ENCODE peak calls at places on chromosomes 3 and 15, in four cellular contexts. A is K562, C is GM12878, H is GM12891. J is an unnamed sample.

GRCh38 chr15:89197503-89197971 is 23.8 kb downstream of the RLBP1 start:
- DNase-seq in A (no peak), C (no peak), H (no peak), J (peak; percentile 18)

GRCh38 chr15:90817117-90818057 is 51.0 kb upstream of the FURIN start:
- DNase-seq in A (no peak), C (no peak), H (no peak), J (no peak)

GRCh38 chr3:149001727-149002126 is 10.4 kb downstream of the GYG1 start:
- DNase-seq in A (no peak), C (no peak), H (no peak), J (no peak)

GRCh38 chr15:26095710-26096330 is 232.7 kb upstream of the ATP10A start:
- DNase-seq in A (peak; percentile 18), C (no peak), H (no peak), J (no peak)

GRCh38 chr3:59245879-59246501 is 196.2 kb upstream of the CFAP20DC start:
- DNase-seq in A (peak; percentile 3), C (no peak), H (no peak), J (no peak)

GRCh38 chr15:90603893-90604292 is 74.2 kb downstream of the CRTC3 start:
- DNase-seq in A (peak; percentile 31), C (no peak), H (no peak), J (peak; percentile 27)

GRCh38 chr3:121648219-121648958 is 12.3 kb downstream of the HCLS1 start:
- DNase-seq in A (no peak), C (no peak), H (no peak), J (no peak)

GRCh38 chr3:104069114-104069513 is 1297.6 kb upstream of the ALCAM start:
- DNase-seq in A (no peak), C (no peak), H (no peak), J (no peak)

GRCh38 chr15:31325432-31325975 is 1.1 kb upstream of the KLF13 start:
- DNase-seq in A (peak; percentile 13), C (no peak), H (no peak), J (no peak)

GRCh38 chr3:100023595-100023994 is 90.7 kb downstream of the FILIP1L start:
- DNase-seq in A (no peak), C (no peak), H (no peak), J (no peak)

GRCh38 chr3:19046440-19046839 is 101.9 kb upstream of the KCNH8 start:
- DNase-seq in A (no peak), C (no peak), H (no peak), J (no peak)

GRCh38 chr3:90007786-90008499 is 900.5 kb downstream of the EPHA3 start:
- DNase-seq in A (no peak), C (no peak), H (no peak), J (peak; percentile 59)

GRCh38 chr3:71072288-71072687 is 511.2 kb downstream of the FOXP1 start:
- DNase-seq in A (no peak), C (no peak), H (no peak), J (no peak)

GRCh38 chr3:160259589-160259988 is 34.4 kb downstream of the C3orf80 start:
- DNase-seq in A (no peak), C (no peak), H (no peak), J (no peak)

GRCh38 chr3:195128255-195129071 is 142.5 kb downstream of the XXYLT1 start:
- DNase-seq in A (no peak), C (no peak), H (no peak), J (no peak)

GRCh38 chr3:39121626-39122025 is 14.1 kb downstream of the TTC21A start:
- DNase-seq in A (no peak), C (no peak), H (no peak), J (peak; percentile 23)

GRCh38 chr15:78634251-78635145 is 6.5 kb downstream of the CHRNB4 start:
- DNase-seq in A (no peak), C (no peak), H (no peak), J (no peak)

GRCh38 chr3:160129459-160130061 is 95.7 kb upstream of the C3orf80 start:
- DNase-seq in A (no peak), C (peak; percentile 19), H (no peak), J (peak; percentile 46)

GRCh38 chr3:69458798-69459197 is 72.9 kb upstream of the FRMD4B start:
- DNase-seq in A (no peak), C (no peak), H (no peak), J (peak; percentile 69)

GRCh38 chr3:122714269-122714668 is 33.6 kb downstream of the PARP14 start:
- DNase-seq in A (no peak), C (no peak), H (no peak), J (no peak)

GRCh38 chr15:80777137-80777536 is 2.0 kb upstream of the CEMIP start:
- DNase-seq in A (no peak), C (no peak), H (no peak), J (no peak)

GRCh38 chr3:62708642-62709041 is 166.6 kb downstream of the CADPS start:
- DNase-seq in A (no peak), C (no peak), H (no peak), J (no peak)

GRCh38 chr3:53075743-53076140 is 29.9 kb upstream of the SFMBT1 start:
- DNase-seq in A (no peak), C (no peak), H (no peak), J (no peak)
- TF ChIP-seq SPI1 in A (no peak), C (no peak), H (no peak), J (no peak)

GRCh38 chr3:64023861-64024223 is 548 bp upstream of the PSMD6 start:
- DNase-seq in A (no peak), C (no peak), H (no peak), J (peak; percentile 18)

GRCh38 chr3:64023187-64023860 is at the start of gene PSMD6:
- DNase-seq in A (peak; percentile 86), C (peak; percentile 49), H (peak; percentile 71), J (peak; percentile 78)

GRCh38 chr3:64019879-64020278 is 3.4 kb downstream of the PSMD6 start:
- DNase-seq in A (no peak), C (no peak), H (no peak), J (no peak)

GRCh38 chr3:64019271-64019670 is 4.0 kb downstream of the PSMD6 start:
- DNase-seq in A (no peak), C (no peak), H (no peak), J (no peak)

DNA sequence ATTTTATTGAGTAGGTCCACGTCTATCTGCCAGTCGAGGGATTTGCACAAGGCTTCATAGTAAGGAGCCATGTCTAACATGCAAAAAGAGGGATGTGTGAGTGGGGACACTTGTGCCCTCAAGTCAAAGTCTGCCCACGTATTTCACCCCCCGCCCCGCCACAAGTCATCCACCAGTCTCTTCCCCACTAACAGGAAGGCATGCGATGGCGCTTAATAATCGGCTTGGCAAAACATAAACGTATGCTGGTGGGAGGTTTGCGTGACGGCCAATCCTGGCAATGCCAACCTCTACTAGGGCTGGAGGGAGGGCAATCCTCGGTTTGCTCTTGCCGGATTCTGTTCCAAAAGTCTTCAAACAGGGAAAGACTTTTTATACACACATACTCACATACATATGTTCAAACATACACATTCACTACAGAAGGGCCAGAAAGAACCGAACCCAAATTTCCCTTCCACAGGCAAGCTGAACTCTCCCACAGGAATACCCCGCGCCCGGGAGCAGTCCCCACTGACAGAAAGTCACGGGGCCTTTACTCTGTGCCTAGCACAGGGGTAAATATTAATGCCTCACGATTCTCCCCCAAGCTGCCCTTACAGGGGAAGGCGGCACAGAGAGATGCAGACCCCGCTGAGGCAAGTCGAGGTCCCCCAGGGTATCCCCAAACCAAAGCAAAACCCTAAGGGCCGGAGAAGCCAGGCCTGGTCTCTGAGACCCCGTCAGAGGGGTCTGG is 675 bp downstream of the PSMD6 start:
- DNase-seq in A (no peak), C (no peak), H (peak; percentile 5), J (peak; percentile 18)
- TF ChIP-seq SPI1 in A (no peak), C (no peak), H (no peak), J (no peak)

GRCh38 chr3:12351145-12351544 is 62.3 kb downstream of the PPARG start:
- DNase-seq in A (no peak), C (no peak), H (no peak), J (peak; percentile 90)

GRCh38 chr3:12356175-12356574 is 67.3 kb downstream of the PPARG start:
- DNase-seq in A (no peak), C (no peak), H (no peak), J (no peak)

GRCh38 chr3:12356996-12357395 is 68.1 kb downstream of the PPARG start:
- DNase-seq in A (no peak), C (no peak), H (no peak), J (peak; percentile 42)

GRCh38 chr3:12352253-12352652 is 63.4 kb downstream of the PPARG start:
- DNase-seq in A (no peak), C (no peak), H (no peak), J (no peak)

DNA sequence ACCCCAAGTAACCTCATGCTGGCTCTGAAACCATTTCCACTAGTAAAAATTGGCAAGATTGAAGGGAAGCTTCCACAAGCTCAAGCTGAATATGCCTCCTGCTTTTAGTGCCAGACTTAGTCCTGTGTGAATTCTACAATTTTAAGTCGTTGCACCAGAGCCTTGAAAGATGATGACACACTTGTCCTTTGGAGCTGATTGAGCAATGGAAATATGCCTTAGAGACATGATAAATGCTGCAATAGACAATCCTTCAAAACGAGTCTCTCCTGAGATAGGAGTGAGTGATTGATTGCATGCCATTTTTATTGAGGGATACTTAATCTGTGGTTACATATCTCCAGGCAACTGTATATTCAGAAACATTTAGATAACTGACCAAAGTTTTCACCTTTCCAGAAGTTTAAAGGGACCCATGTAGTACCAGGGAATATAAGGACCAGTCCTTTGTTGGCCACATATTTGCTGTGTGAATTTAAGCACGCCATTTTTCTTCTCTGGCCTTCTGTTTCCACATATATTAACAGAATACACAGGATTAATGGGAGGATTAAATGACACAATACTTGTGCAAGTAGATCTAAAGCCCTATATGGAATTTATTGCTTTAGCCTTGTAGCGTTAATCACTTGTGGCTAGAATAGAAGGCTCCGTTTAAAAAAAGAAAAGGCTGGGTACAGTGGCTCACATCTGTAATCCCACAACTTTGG is 65.1 kb downstream of the PPARG start:
- DNase-seq in A (no peak), C (no peak), H (no peak), J (peak; percentile 97)
- TF ChIP-seq SPI1 in A (no peak), C (no peak), H (no peak), J (no peak)

GRCh38 chr15:76935620-76936019 is 4.1 kb downstream of the RCN2 start:
- DNase-seq in A (no peak), C (peak; percentile 72), H (no peak), J (no peak)

GRCh38 chr15:76929011-76929760 is 2.4 kb upstream of the RCN2 start:
- DNase-seq in A (no peak), C (no peak), H (no peak), J (no peak)

GRCh38 chr15:76930831-76931396 is 635 bp upstream of the RCN2 start:
- DNase-seq in A (peak; percentile 20), C (no peak), H (no peak), J (no peak)

GRCh38 chr15:76931397-76932089 is at the start of gene RCN2:
- DNase-seq in A (peak; percentile 96), C (peak; percentile 63), H (peak; percentile 82), J (peak; percentile 70)

DNA sequence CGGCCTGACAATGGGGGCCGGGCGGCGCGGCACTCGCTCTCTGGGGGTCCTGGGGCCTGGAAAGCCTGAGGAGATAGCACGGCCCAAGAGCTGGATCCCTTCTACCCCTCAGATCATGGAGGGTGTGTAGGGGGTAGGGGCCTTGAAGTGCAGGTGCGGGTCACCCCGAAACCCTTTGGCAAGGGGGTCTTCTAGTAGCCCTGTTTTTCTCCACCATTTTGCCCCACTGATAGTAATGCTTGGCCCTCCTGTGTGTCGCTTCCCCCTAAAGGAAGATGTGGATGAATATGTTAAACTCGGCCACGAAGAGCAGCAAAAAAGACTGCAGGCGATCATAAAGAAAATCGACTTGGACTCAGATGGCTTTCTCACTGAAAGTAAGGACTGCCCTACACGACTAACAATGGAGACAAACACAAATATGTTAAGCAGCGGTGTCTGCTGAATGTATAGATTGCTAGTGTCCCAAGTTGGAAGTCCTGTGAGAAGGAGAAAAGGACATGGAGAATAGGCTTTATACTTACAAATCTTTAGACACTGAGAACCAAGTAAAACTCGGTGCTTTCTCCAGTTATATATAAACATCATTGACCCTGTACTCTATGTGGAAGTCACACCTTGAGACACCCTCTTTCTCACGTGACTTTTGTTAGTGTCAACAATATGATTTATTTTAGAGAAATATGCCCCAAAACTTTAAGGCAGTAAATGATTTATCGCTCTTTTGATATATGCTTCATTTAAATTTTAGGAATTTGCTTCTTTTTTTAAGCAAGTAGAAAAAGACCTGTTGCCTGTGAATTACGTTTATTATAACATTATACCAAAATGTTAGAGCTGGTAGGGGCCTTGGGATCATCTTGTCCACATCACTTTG is 779 bp downstream of the RCN2 start:
- DNase-seq in A (peak; percentile 16), C (no peak), H (no peak), J (peak; percentile 9)
- TF ChIP-seq SPI1 in A (no peak), C (no peak), H (no peak), J (no peak)

J was measured in HL-60.